ENCODE peak calls at places on chromosomes 5 and 9, in seven cellular contexts. One of them, this sample, is unnamed.
A peak's percentile ranks its signal among the peaks of the same experiment; 100 is the strongest.

GRCh38 chr5:181241393-181241975 is 2.2 kb downstream of the RACK1 start:
- DNase-seq in H7: no peak
- DNase-seq in foreskin fibroblast: peak; percentile 83
- DNase-seq in GM13977: no peak
- DNase-seq in KG1: no peak
- DNase-seq in NCI-H1105: no peak
- DNase-seq in T-helper 1 cell: no peak
- DNase-seq in this sample: peak; percentile 71

GRCh38 chr5:78499485-78499884 is 139.1 kb downstream of the SCAMP1 start:
- DNase-seq in H7: no peak
- DNase-seq in foreskin fibroblast: no peak
- DNase-seq in GM13977: no peak
- DNase-seq in KG1: no peak
- DNase-seq in NCI-H1105: no peak
- DNase-seq in T-helper 1 cell: no peak
- DNase-seq in this sample: no peak

GRCh38 chr5:41193462-41194166 is 19.7 kb downstream of the C6 start:
- DNase-seq in H7: no peak
- DNase-seq in foreskin fibroblast: no peak
- DNase-seq in GM13977: no peak
- DNase-seq in KG1: no peak
- DNase-seq in NCI-H1105: no peak
- DNase-seq in T-helper 1 cell: no peak
- DNase-seq in this sample: no peak

GRCh38 chr5:170353011-170353890 is 35.9 kb downstream of the KCNMB1 start:
- DNase-seq in H7: peak; percentile 74
- DNase-seq in foreskin fibroblast: no peak
- DNase-seq in GM13977: no peak
- DNase-seq in KG1: peak; percentile 79
- DNase-seq in NCI-H1105: no peak
- DNase-seq in T-helper 1 cell: no peak
- DNase-seq in this sample: no peak

GRCh38 chr9:116549786-116550660 is 137.1 kb upstream of the TRIM32 start:
- DNase-seq in H7: no peak
- DNase-seq in foreskin fibroblast: no peak
- DNase-seq in GM13977: no peak
- DNase-seq in KG1: no peak
- DNase-seq in NCI-H1105: no peak
- DNase-seq in T-helper 1 cell: no peak
- DNase-seq in this sample: no peak

GRCh38 chr9:638152-638551 is 203.3 kb upstream of the DMRT1 start:
- DNase-seq in H7: no peak
- DNase-seq in foreskin fibroblast: no peak
- DNase-seq in GM13977: no peak
- DNase-seq in KG1: no peak
- DNase-seq in NCI-H1105: no peak
- DNase-seq in T-helper 1 cell: no peak
- DNase-seq in this sample: no peak

GRCh38 chr9:26308328-26308727 is 584.3 kb downstream of the CAAP1 start:
- DNase-seq in H7: no peak
- DNase-seq in foreskin fibroblast: no peak
- DNase-seq in GM13977: no peak
- DNase-seq in KG1: no peak
- DNase-seq in NCI-H1105: no peak
- DNase-seq in T-helper 1 cell: no peak
- DNase-seq in this sample: no peak

GRCh38 chr9:86816868-86817267 is 130.4 kb downstream of the GAS1 start:
- DNase-seq in H7: no peak
- DNase-seq in foreskin fibroblast: no peak
- DNase-seq in GM13977: no peak
- DNase-seq in KG1: no peak
- DNase-seq in NCI-H1105: no peak
- DNase-seq in T-helper 1 cell: no peak
- DNase-seq in this sample: no peak

GRCh38 chr9:36721846-36722588 is 149.3 kb downstream of the MELK start:
- DNase-seq in H7: no peak
- DNase-seq in foreskin fibroblast: no peak
- DNase-seq in GM13977: no peak
- DNase-seq in KG1: no peak
- DNase-seq in NCI-H1105: peak; percentile 64
- DNase-seq in T-helper 1 cell: no peak
- DNase-seq in this sample: no peak

GRCh38 chr5:156824800-156825199 is 25.3 kb upstream of the PPP1R2B start:
- DNase-seq in H7: peak; percentile 26
- DNase-seq in foreskin fibroblast: no peak
- DNase-seq in GM13977: no peak
- DNase-seq in KG1: no peak
- DNase-seq in NCI-H1105: peak; percentile 32
- DNase-seq in T-helper 1 cell: no peak
- DNase-seq in this sample: peak; percentile 18

GRCh38 chr5:54701179-54701578 is 183.6 kb downstream of the SNX18 start:
- DNase-seq in H7: no peak
- DNase-seq in foreskin fibroblast: peak; percentile 96
- DNase-seq in GM13977: no peak
- DNase-seq in KG1: no peak
- DNase-seq in NCI-H1105: no peak
- DNase-seq in T-helper 1 cell: no peak
- DNase-seq in this sample: peak; percentile 93

GRCh38 chr5:168947212-168947868 is 353.6 kb downstream of the SLIT3 start:
- DNase-seq in H7: peak; percentile 89
- DNase-seq in foreskin fibroblast: peak; percentile 19
- DNase-seq in GM13977: peak; percentile 64
- DNase-seq in KG1: no peak
- DNase-seq in NCI-H1105: no peak
- DNase-seq in T-helper 1 cell: peak; percentile 3
- DNase-seq in this sample: no peak

GRCh38 chr9:117306032-117306431 is 108.8 kb downstream of the ASTN2 start:
- DNase-seq in H7: no peak
- DNase-seq in foreskin fibroblast: no peak
- DNase-seq in GM13977: no peak
- DNase-seq in KG1: no peak
- DNase-seq in NCI-H1105: no peak
- DNase-seq in T-helper 1 cell: no peak
- DNase-seq in this sample: no peak

GRCh38 chr5:176740702-176741565 is 69.4 kb upstream of the UNC5A start:
- DNase-seq in H7: peak; percentile 45
- DNase-seq in foreskin fibroblast: no peak
- DNase-seq in GM13977: peak; percentile 5
- DNase-seq in KG1: no peak
- DNase-seq in NCI-H1105: no peak
- DNase-seq in T-helper 1 cell: no peak
- DNase-seq in this sample: no peak

This sample was measured in GM04503.